ENCODE peak calls at places on chromosome 1, in seven cellular contexts. One of them, this sample, is unnamed.

GRCh38 chr1:171251741-171252300 is 3.5 kb downstream of the FMO1 start:
- DNase-seq in NCI-H2029: no peak
- DNase-seq in colonic mucosa: peak
- DNase-seq in ELR: peak
- DNase-seq in EH: peak
- DNase-seq in HFF-Myc: no peak
- DNase-seq in stimulated activated CD8-positive, alpha-beta memory T cell treated with anti-CD3 and anti-CD28 coated beads, Interleukin-2, amount 100 ng/mL, for 1 hour: no peak
- DNase-seq in this sample: no peak

GRCh38 chr1:117710710-117711109 is 104.9 kb downstream of the TENT5C start:
- DNase-seq in ELR: peak
- DNase-seq in stimulated activated CD8-positive, alpha-beta memory T cell treated with anti-CD3 and anti-CD28 coated beads, Interleukin-2, amount 100 ng/mL, for 1 hour: no peak
- DNase-seq in HFF-Myc: no peak
- DNase-seq in NCI-H2029: no peak
- DNase-seq in EH: no peak
- DNase-seq in colonic mucosa: no peak
- DNase-seq in this sample: no peak

GRCh38 chr1:165467706-165468105 is 22.8 kb upstream of the RXRG start:
- DNase-seq in HFF-Myc: no peak
- DNase-seq in colonic mucosa: no peak
- DNase-seq in ELR: no peak
- DNase-seq in NCI-H2029: no peak
- DNase-seq in stimulated activated CD8-positive, alpha-beta memory T cell treated with anti-CD3 and anti-CD28 coated beads, Interleukin-2, amount 100 ng/mL, for 1 hour: no peak
- DNase-seq in EH: no peak
- DNase-seq in this sample: no peak

GRCh38 chr1:229897540-229897939 is 169.5 kb upstream of the GALNT2 start:
- DNase-seq in EH: no peak
- DNase-seq in stimulated activated CD8-positive, alpha-beta memory T cell treated with anti-CD3 and anti-CD28 coated beads, Interleukin-2, amount 100 ng/mL, for 1 hour: no peak
- DNase-seq in colonic mucosa: no peak
- DNase-seq in HFF-Myc: no peak
- DNase-seq in ELR: no peak
- DNase-seq in NCI-H2029: no peak
- DNase-seq in this sample: no peak

GRCh38 chr1:41516168-41516961 is 31.9 kb upstream of the EDN2 start:
- DNase-seq in NCI-H2029: peak
- DNase-seq in colonic mucosa: peak
- DNase-seq in EH: peak
- DNase-seq in stimulated activated CD8-positive, alpha-beta memory T cell treated with anti-CD3 and anti-CD28 coated beads, Interleukin-2, amount 100 ng/mL, for 1 hour: peak
- DNase-seq in HFF-Myc: peak
- DNase-seq in ELR: peak
- DNase-seq in this sample: peak

GRCh38 chr1:189803364-189803763 is 674.3 kb downstream of the BRINP3 start:
- DNase-seq in ELR: peak
- DNase-seq in NCI-H2029: no peak
- DNase-seq in HFF-Myc: no peak
- DNase-seq in EH: no peak
- DNase-seq in colonic mucosa: no peak
- DNase-seq in stimulated activated CD8-positive, alpha-beta memory T cell treated with anti-CD3 and anti-CD28 coated beads, Interleukin-2, amount 100 ng/mL, for 1 hour: no peak
- DNase-seq in this sample: no peak

GRCh38 chr1:51301844-51302162 is 28.6 kb downstream of the TTC39A start:
- DNase-seq in EH: no peak
- DNase-seq in ELR: no peak
- DNase-seq in NCI-H2029: no peak
- DNase-seq in colonic mucosa: no peak
- DNase-seq in HFF-Myc: no peak
- DNase-seq in stimulated activated CD8-positive, alpha-beta memory T cell treated with anti-CD3 and anti-CD28 coated beads, Interleukin-2, amount 100 ng/mL, for 1 hour: no peak
- DNase-seq in this sample: no peak

GRCh38 chr1:167790117-167790516 is 68.3 kb downstream of the MPZL1 start:
- DNase-seq in EH: no peak
- DNase-seq in colonic mucosa: no peak
- DNase-seq in ELR: no peak
- DNase-seq in HFF-Myc: no peak
- DNase-seq in NCI-H2029: no peak
- DNase-seq in stimulated activated CD8-positive, alpha-beta memory T cell treated with anti-CD3 and anti-CD28 coated beads, Interleukin-2, amount 100 ng/mL, for 1 hour: no peak
- DNase-seq in this sample: no peak

GRCh38 chr1:212186427-212187207 is 98.6 kb upstream of the PPP2R5A start:
- DNase-seq in HFF-Myc: no peak
- DNase-seq in ELR: no peak
- DNase-seq in EH: no peak
- DNase-seq in colonic mucosa: peak
- DNase-seq in stimulated activated CD8-positive, alpha-beta memory T cell treated with anti-CD3 and anti-CD28 coated beads, Interleukin-2, amount 100 ng/mL, for 1 hour: no peak
- DNase-seq in NCI-H2029: no peak
- DNase-seq in this sample: no peak

GRCh38 chr1:55839626-55840025 is 624.5 kb upstream of the USP24 start:
- DNase-seq in colonic mucosa: no peak
- DNase-seq in stimulated activated CD8-positive, alpha-beta memory T cell treated with anti-CD3 and anti-CD28 coated beads, Interleukin-2, amount 100 ng/mL, for 1 hour: no peak
- DNase-seq in NCI-H2029: no peak
- DNase-seq in HFF-Myc: no peak
- DNase-seq in ELR: no peak
- DNase-seq in EH: no peak
- DNase-seq in this sample: no peak

GRCh38 chr1:230113605-230114241 is 46.7 kb downstream of the GALNT2 start:
- DNase-seq in stimulated activated CD8-positive, alpha-beta memory T cell treated with anti-CD3 and anti-CD28 coated beads, Interleukin-2, amount 100 ng/mL, for 1 hour: no peak
- DNase-seq in EH: peak
- DNase-seq in NCI-H2029: peak
- DNase-seq in HFF-Myc: peak
- DNase-seq in ELR: peak
- DNase-seq in colonic mucosa: no peak
- DNase-seq in this sample: no peak

GRCh38 chr1:20430355-20431290 is 55.4 kb downstream of the CAMK2N1 start:
- DNase-seq in EH: peak
- DNase-seq in colonic mucosa: peak
- DNase-seq in NCI-H2029: no peak
- DNase-seq in stimulated activated CD8-positive, alpha-beta memory T cell treated with anti-CD3 and anti-CD28 coated beads, Interleukin-2, amount 100 ng/mL, for 1 hour: no peak
- DNase-seq in ELR: peak
- DNase-seq in HFF-Myc: no peak
- DNase-seq in this sample: no peak

GRCh38 chr1:89600792-89601191 is 32.1 kb upstream of the LRRC8C start:
- DNase-seq in EH: no peak
- DNase-seq in colonic mucosa: no peak
- DNase-seq in NCI-H2029: no peak
- DNase-seq in ELR: no peak
- DNase-seq in HFF-Myc: no peak
- DNase-seq in stimulated activated CD8-positive, alpha-beta memory T cell treated with anti-CD3 and anti-CD28 coated beads, Interleukin-2, amount 100 ng/mL, for 1 hour: no peak
- DNase-seq in this sample: no peak

GRCh38 chr1:31830511-31830910 is 14.7 kb upstream of the SPOCD1 start:
- DNase-seq in HFF-Myc: no peak
- DNase-seq in EH: no peak
- DNase-seq in ELR: no peak
- DNase-seq in NCI-H2029: peak
- DNase-seq in stimulated activated CD8-positive, alpha-beta memory T cell treated with anti-CD3 and anti-CD28 coated beads, Interleukin-2, amount 100 ng/mL, for 1 hour: no peak
- DNase-seq in colonic mucosa: no peak
- DNase-seq in this sample: no peak

This sample was measured in mucosa of gallbladder.